ENCODE peak calls at places on chromosomes 5 and 9, in ten cellular contexts. K is body of pancreas, A is ovary, Y is IMR-90, C is lower leg skin, P is A549, I is endothelial cell of umbilical vein, H is H54, D is breast epithelium, W is spleen. S is an unnamed sample.

GRCh38 chr5:15501057-15501791 is 1.2 kb downstream of the FBXL7 start:
- DNase-seq in P (peak), K (no peak), I (peak), H (peak), C (peak), D (no peak), Y (peak), W (no peak), A (peak), S (no peak)

GRCh38 chr9:85741112-85741874 is 461 bp downstream of the AGTPBP1 start:
- DNase-seq in H (peak), K (peak), C (peak), P (peak), Y (peak), W (no peak), I (no peak), A (no peak), D (peak), S (no peak)

GRCh38 chr5:78514427-78515345 is 133.9 kb downstream of the LHFPL2 start:
- DNase-seq in P (no peak), W (no peak), C (no peak), H (no peak), A (no peak), D (no peak), K (no peak), Y (peak), I (no peak), S (no peak)

GRCh38 chr5:139808481-139809330 is 13.1 kb downstream of the PSD2 start:
- DNase-seq in Y (peak), C (no peak), I (peak), D (no peak), A (no peak), H (no peak), W (peak), P (no peak), K (no peak), S (peak)

GRCh38 chr5:74555991-74556390 is 84.5 kb downstream of the ENC1 start:
- DNase-seq in A (no peak), D (no peak), P (no peak), C (no peak), H (no peak), K (no peak), I (no peak), Y (no peak), W (no peak), S (no peak)

GRCh38 chr5:68264024-68264956 is 48.7 kb downstream of the PIK3R1 start:
- DNase-seq in A (no peak), C (no peak), D (no peak), Y (peak), W (no peak), I (peak), H (no peak), K (peak), P (no peak), S (no peak)

GRCh38 chr5:147303976-147304375 is 69.2 kb downstream of the STK32A start:
- DNase-seq in D (no peak), Y (peak), A (no peak), K (no peak), H (peak), P (no peak), C (no peak), W (no peak), I (peak), S (no peak)

GRCh38 chr5:90479611-90480385 is 5.1 kb downstream of the POLR3G start:
- DNase-seq in D (no peak), K (no peak), H (no peak), A (no peak), Y (peak), W (no peak), C (no peak), I (no peak), P (no peak), S (no peak)

GRCh38 chr9:74821636-74822035 is 66.1 kb downstream of the TRPM6 start:
- DNase-seq in Y (no peak), C (no peak), I (no peak), D (no peak), A (no peak), W (no peak), H (no peak), P (no peak), K (no peak), S (no peak)

GRCh38 chr5:147483197-147483790 is 26.6 kb downstream of the DPYSL3 start:
- DNase-seq in P (no peak), I (peak), K (no peak), Y (peak), A (no peak), D (no peak), C (no peak), W (no peak), H (no peak), S (no peak)

GRCh38 chr5:115962565-115963402 is 509 bp downstream of the LVRN start:
- DNase-seq in W (peak), C (peak), D (no peak), I (peak), P (no peak), A (peak), Y (no peak), H (no peak), K (peak), S (no peak)

GRCh38 chr5:17219006-17219422 is 1.6 kb downstream of the BASP1 start:
- DNase-seq in W (peak), D (no peak), K (no peak), H (no peak), A (peak), I (peak), Y (no peak), P (peak), C (no peak), S (no peak)

GRCh38 chr5:116174111-116174510 is 89.3 kb downstream of the COMMD10 start:
- DNase-seq in P (no peak), C (no peak), H (no peak), Y (no peak), W (no peak), A (no peak), K (no peak), I (no peak), D (no peak), S (no peak)

GRCh38 chr5:162473051-162473714 is 405.6 kb downstream of the GABRG2 start:
- DNase-seq in K (no peak), D (no peak), W (no peak), C (no peak), P (no peak), I (no peak), H (no peak), A (no peak), Y (no peak), S (no peak)

GRCh38 chr9:107948086-107948485 is 458.5 kb upstream of the KLF4 start:
- DNase-seq in I (no peak), A (no peak), D (no peak), W (no peak), K (no peak), H (no peak), P (no peak), Y (no peak), C (no peak), S (no peak)

GRCh38 chr5:78912085-78912771 is 72.9 kb downstream of the ARSB start:
- DNase-seq in P (no peak), A (no peak), H (no peak), Y (peak), D (no peak), I (peak), K (no peak), W (no peak), C (no peak), S (no peak)

GRCh38 chr9:8904971-8905370 is 1105.4 kb upstream of the DMAC1 start:
- DNase-seq in H (no peak), D (no peak), Y (no peak), K (no peak), C (no peak), I (no peak), A (no peak), W (no peak), P (no peak), S (no peak)

GRCh38 chr5:33888582-33888981 is 3.2 kb downstream of the ADAMTS12 start:
- DNase-seq in I (no peak), Y (peak), W (no peak), C (no peak), D (no peak), K (no peak), P (no peak), H (no peak), A (no peak), S (no peak)

GRCh38 chr5:171157775-171158174 is 151.3 kb upstream of the TLX3 start:
- DNase-seq in P (no peak), H (no peak), D (no peak), I (no peak), C (no peak), A (no peak), Y (no peak), K (no peak), W (no peak), S (no peak)

GRCh38 chr9:115939065-115939765 is 214.4 kb upstream of the PAPPA start:
- DNase-seq in Y (peak), K (no peak), P (no peak), I (no peak), A (no peak), H (no peak), D (no peak), C (no peak), W (no peak), S (no peak)

GRCh38 chr5:134526483-134527155 is 1.1 kb downstream of the JADE2 start:
- DNase-seq in D (peak), A (peak), P (no peak), H (peak), I (peak), W (peak), Y (no peak), K (peak), C (peak), S (peak)

GRCh38 chr5:134523543-134524136 is 1.8 kb upstream of the JADE2 start:
- DNase-seq in H (no peak), I (no peak), W (no peak), K (no peak), P (no peak), A (no peak), Y (no peak), D (no peak), C (no peak), S (no peak)

GRCh38 chr5:134525687-134526482 is 415 bp downstream of the JADE2 start:
- DNase-seq in D (peak), K (peak), C (peak), W (peak), H (peak), I (peak), Y (peak), A (peak), P (peak), S (peak)

GRCh38 chr5:134524219-134524825 is 1.1 kb upstream of the JADE2 start:
- DNase-seq in D (peak), K (peak), H (peak), I (peak), C (peak), Y (peak), A (peak), W (peak), P (peak), S (peak)

DNA sequence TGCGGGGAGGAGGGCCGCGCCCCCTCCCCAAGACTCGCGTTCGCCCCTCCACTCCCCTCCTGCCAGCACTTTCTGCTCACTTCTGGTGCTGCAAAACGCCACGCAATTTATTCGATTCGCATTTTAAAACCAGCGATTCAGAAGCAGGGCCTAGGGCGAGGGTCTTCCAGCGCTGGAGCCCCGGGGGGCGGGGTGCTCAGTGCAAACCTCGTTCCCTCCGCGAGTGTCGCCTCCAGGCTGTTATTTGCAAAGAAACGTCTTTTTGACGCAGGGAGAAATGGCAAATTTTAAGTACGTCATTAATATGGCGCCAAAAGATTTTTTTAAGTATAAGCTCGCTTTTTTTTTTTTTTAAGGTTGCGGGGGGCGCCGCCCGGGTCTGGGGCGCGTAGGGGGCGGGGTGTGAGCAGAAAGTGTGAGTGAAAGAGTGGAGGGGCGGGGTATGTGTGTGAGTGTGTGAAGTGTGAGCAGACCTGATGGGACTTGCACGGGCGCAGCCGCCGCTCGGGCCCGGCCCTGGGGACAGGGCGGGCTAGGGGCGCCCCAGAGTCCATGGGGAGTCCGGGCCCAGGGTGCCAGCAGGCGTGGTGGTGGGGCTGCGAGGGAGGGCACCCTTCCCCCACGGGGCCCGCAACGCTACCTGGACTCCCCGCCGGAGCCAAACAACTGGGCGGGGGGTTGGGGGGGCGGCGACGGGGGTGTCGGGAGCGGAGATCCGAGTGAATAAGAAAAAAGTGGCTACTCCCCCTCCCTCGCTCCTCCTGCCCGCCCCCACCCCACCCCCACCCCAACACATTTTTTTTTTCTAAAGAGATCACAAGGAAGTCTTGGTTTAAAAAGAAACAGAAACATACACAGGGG is at the start of gene JADE2:
- DNase-seq in K (peak), D (peak), Y (peak), I (peak), A (peak), H (peak), C (peak), W (peak), P (peak), S (peak)
- TF ChIP-seq POLR2A in K (peak), D (peak), Y (peak), I (no peak), A (peak), H (peak), C (no peak), W (no peak), P (peak), S (no peak)

DNA sequence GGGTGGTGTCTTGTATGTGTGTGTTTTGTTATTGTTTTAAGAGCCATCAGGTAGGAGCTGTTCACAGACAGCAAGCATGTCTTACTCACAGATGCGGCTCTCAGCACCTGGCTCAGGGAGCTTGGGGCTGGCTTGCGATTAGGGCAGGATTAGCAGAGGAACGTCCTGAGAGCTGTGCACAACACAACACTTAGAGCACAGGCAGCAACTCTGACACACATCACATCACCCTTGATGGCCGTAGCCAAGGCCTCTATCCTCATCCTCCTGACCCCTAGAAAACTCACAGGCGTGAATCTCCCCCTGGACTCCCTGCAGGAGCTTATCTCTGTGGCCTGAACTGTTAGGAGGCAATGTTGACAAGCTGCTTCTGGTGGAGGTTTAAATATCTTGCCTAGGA is 7.1 kb upstream of the IL17B start:
- DNase-seq in D (no peak), Y (no peak), I (no peak), K (no peak), H (no peak), A (no peak), P (no peak), C (no peak), W (no peak), S (no peak)
- TF ChIP-seq POLR2A in D (no peak), Y (no peak), I (no peak), K (no peak), H (no peak), A (no peak), P (no peak), C (no peak), W (no peak), S (no peak)

GRCh38 chr9:5586391-5586802 is 42.5 kb upstream of the RIC1 start:
- DNase-seq in D (no peak), C (no peak), H (no peak), W (no peak), Y (peak), A (no peak), I (no peak), P (no peak), K (no peak), S (no peak)
- TF ChIP-seq POLR2A in D (no peak), C (no peak), H (no peak), W (no peak), Y (no peak), A (no peak), I (no peak), P (no peak), K (no peak), S (no peak)

DNA sequence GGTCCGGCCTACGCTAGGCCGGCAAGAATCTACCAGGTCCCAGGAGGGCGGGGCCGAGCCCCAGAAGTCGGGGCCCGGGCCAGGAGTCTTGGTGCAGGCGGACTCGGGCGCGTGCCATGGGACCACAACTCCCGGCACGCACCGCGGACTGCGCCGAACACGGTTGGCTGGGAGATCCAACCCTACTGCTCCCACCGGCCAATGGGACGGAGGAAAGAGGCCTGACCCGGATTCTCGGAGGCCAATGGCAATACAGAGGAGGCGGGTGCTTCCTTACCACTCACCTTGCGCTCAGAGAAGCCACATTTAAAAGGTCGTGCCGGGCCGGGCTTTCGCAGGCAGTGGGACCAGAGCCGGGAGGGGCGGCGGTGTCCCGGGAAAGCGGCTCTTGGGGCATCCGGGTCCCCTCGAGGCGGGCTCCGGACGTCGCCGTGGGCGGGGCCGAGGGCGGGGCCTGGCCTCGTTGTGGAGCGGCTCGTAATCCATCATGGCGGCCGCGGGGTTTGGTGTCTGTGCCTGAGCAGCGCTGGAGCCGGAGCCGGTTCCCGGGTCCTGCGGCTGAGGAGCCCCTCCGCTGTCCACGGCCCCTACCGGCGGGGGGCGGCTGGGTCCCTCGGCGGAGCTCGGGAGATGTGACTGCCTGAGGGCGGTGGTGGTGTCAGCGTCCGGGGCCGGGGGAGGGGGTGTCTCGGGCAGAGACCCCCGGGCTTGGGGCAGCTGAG is 19.1 kb downstream of the EXOSC2 start:
- DNase-seq in D (peak), P (peak), C (peak), W (peak), Y (peak), H (peak), K (peak), I (peak), A (peak), S (peak)
- TF ChIP-seq POLR2A in D (no peak), P (peak), C (no peak), W (no peak), Y (peak), H (peak), K (peak), I (peak), A (peak), S (peak)

GRCh38 chr9:33473643-33474352 is at the start of gene NOL6:
- DNase-seq in W (peak), C (peak), Y (peak), A (peak), I (peak), K (peak), H (peak), P (peak), D (peak), S (peak)
- TF ChIP-seq POLR2A in W (no peak), C (no peak), Y (peak), A (peak), I (peak), K (no peak), H (peak), P (peak), D (peak), S (peak)

GRCh38 chr5:81853005-81853357 is 102.1 kb upstream of the SSBP2 start:
- DNase-seq in P (no peak), K (no peak), W (no peak), I (no peak), D (no peak), A (no peak), C (no peak), Y (no peak), H (no peak), S (no peak)

GRCh38 chr5:81850932-81851331 is 100.0 kb upstream of the SSBP2 start:
- DNase-seq in P (no peak), Y (no peak), W (no peak), K (no peak), A (no peak), I (no peak), C (no peak), H (no peak), D (no peak), S (no peak)

GRCh38 chr5:81852277-81853004 is 101.5 kb upstream of the SSBP2 start:
- DNase-seq in W (peak), A (peak), Y (peak), I (peak), C (peak), P (no peak), H (no peak), D (no peak), K (peak), S (peak)

GRCh38 chr5:81850494-81850893 is 99.6 kb upstream of the SSBP2 start:
- DNase-seq in H (no peak), A (peak), D (peak), P (no peak), K (no peak), Y (peak), W (no peak), I (no peak), C (no peak), S (peak)

GRCh38 chr5:81851481-81852178 is 100.7 kb upstream of the SSBP2 start:
- DNase-seq in H (peak), P (peak), K (peak), W (peak), C (peak), Y (peak), D (peak), A (peak), I (peak), S (peak)
- TF ChIP-seq POLR2A in H (peak), P (no peak), K (no peak), W (peak), C (no peak), Y (no peak), D (peak), A (no peak), I (peak), S (peak)

DNA sequence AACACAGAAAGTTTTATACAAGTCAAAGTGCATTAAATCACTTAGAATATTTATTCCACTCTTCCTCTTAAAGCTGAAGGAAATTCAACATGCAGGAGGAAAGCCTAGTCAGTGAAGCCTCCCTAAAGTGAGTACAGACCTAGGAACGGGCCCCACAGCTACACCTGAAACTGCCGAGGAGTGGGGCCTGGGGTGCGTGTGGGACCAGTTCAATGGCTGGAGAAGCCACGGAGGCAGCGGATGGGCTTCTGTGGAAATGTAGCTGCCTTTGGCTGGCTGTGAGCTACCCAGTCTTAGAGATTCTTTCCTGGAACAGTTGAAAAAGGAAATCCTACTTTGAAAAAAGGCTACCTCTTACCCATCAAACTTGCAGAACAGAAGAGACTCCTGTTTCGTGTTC is 16.6 kb downstream of the ARPC5L start:
- DNase-seq in H (no peak), C (no peak), A (no peak), I (no peak), K (no peak), Y (no peak), P (no peak), D (no peak), W (no peak), S (no peak)
- TF ChIP-seq POLR2A in H (no peak), C (no peak), A (no peak), I (no peak), K (no peak), Y (no peak), P (no peak), D (no peak), W (no peak), S (no peak)

GRCh38 chr5:59016925-59017324 is 434.1 kb downstream of the RAB3C start:
- DNase-seq in I (no peak), D (no peak), W (no peak), H (no peak), P (no peak), K (no peak), C (no peak), Y (no peak), A (no peak), S (no peak)
- TF ChIP-seq POLR2A in I (no peak), D (no peak), W (no peak), H (no peak), P (no peak), K (no peak), C (no peak), Y (no peak), A (no peak), S (no peak)

GRCh38 chr9:112750111-112750766 is at the start of gene SNX30:
- DNase-seq in C (peak), W (peak), H (peak), Y (peak), I (peak), P (peak), K (peak), A (peak), D (peak), S (peak)
- TF ChIP-seq POLR2A in C (no peak), W (no peak), H (peak), Y (peak), I (peak), P (peak), K (peak), A (peak), D (no peak), S (peak)